ENCODE peak calls at places on chromosomes 6 and 20, in six cellular contexts. I, M, S, E, T and P are unnamed samples.

GRCh38 chr6:106975699-106976032 is 1.1 kb upstream of the CD24 start:
- DNase-seq in E (no peak), I (peak), M (no peak), S (no peak), T (no peak), P (no peak)

GRCh38 chr6:121522265-121522664 is 86.8 kb downstream of the GJA1 start:
- DNase-seq in E (no peak), T (no peak), S (peak), M (no peak), I (no peak), P (no peak)

GRCh38 chr6:109447087-109447486 is 6.6 kb downstream of the SMPD2 start:
- DNase-seq in M (no peak), S (no peak), E (no peak), I (no peak), T (no peak), P (no peak)

GRCh38 chr20:52132337-52132736 is 59.2 kb downstream of the ZFP64 start:
- DNase-seq in T (no peak), M (no peak), I (no peak), E (no peak), S (no peak), P (no peak)

GRCh38 chr20:45817652-45818194 is 5.3 kb downstream of the UBE2C start:
- DNase-seq in I (no peak), E (no peak), M (no peak), T (no peak), S (peak), P (no peak)

GRCh38 chr6:154167163-154167562 is 128.1 kb downstream of the OPRM1 start:
- DNase-seq in M (peak), I (no peak), E (no peak), T (no peak), S (no peak), P (no peak)

GRCh38 chr6:100229512-100229911 is 235.2 kb downstream of the SIM1 start:
- DNase-seq in S (no peak), T (no peak), M (peak), I (no peak), E (no peak), P (no peak)

GRCh38 chr6:139940741-139941712 is 566.6 kb upstream of the CITED2 start:
- DNase-seq in T (no peak), M (no peak), S (peak), E (no peak), I (no peak), P (peak)

GRCh38 chr6:36759177-36759757 is 61.6 kb downstream of the RAB44 start:
- DNase-seq in I (peak), E (peak), M (peak), T (peak), S (peak), P (no peak)

GRCh38 chr6:131597448-131597847 is 24.4 kb downstream of the ARG1 start:
- DNase-seq in M (no peak), E (no peak), I (peak), S (peak), T (no peak), P (no peak)

GRCh38 chr6:105791569-105792318 is 294.4 kb upstream of the PRDM1 start:
- DNase-seq in E (no peak), M (peak), I (peak), T (no peak), S (no peak), P (no peak)

GRCh38 chr6:125022391-125022989 is 60.3 kb downstream of the RNF217 start:
- DNase-seq in S (peak), I (peak), M (no peak), E (no peak), T (no peak), P (no peak)

GRCh38 chr6:2843138-2843740 is 1.6 kb upstream of the SERPINB1 start:
- DNase-seq in T (no peak), M (no peak), I (no peak), E (peak), S (peak), P (no peak)

GRCh38 chr6:169208011-169208410 is 45.6 kb downstream of the THBS2 start:
- DNase-seq in M (no peak), I (no peak), T (no peak), E (no peak), S (no peak), P (no peak)

GRCh38 chr6:42177514-42178364 is 4.6 kb downstream of the GUCA1A start:
- DNase-seq in E (no peak), I (no peak), T (no peak), S (no peak), M (no peak), P (no peak)

GRCh38 chr6:16118825-16119224 is 10.1 kb upstream of the MYLIP start:
- DNase-seq in S (no peak), T (no peak), M (no peak), I (no peak), E (no peak), P (no peak)

GRCh38 chr20:61808497-61808896 is 257.2 kb downstream of the TAF4 start:
- DNase-seq in T (no peak), S (no peak), M (peak), E (no peak), I (no peak), P (no peak)

GRCh38 chr6:90413867-90414266 is 117.2 kb upstream of the BACH2 start:
- DNase-seq in M (no peak), S (no peak), I (peak), E (peak), T (peak), P (no peak)

GRCh38 chr20:63520939-63521601 is 505 bp downstream of the PPDPF start:
- DNase-seq in S (peak), E (peak), M (peak), I (peak), T (peak), P (no peak)

GRCh38 chr6:153839992-153840603 is 198.9 kb upstream of the OPRM1 start:
- DNase-seq in T (no peak), M (no peak), E (no peak), I (no peak), S (peak), P (no peak)

GRCh38 chr20:57471496-57472210 is 53.3 kb downstream of the CTCFL start:
- DNase-seq in E (no peak), S (no peak), I (no peak), M (no peak), T (no peak), P (no peak)

GRCh38 chr6:117478853-117479231 is 3.6 kb upstream of the DCBLD1 start:
- DNase-seq in M (no peak), E (no peak), I (no peak), T (no peak), S (no peak), P (no peak)

GRCh38 chr6:168681748-168682147 is 240.8 kb downstream of the SMOC2 start:
- DNase-seq in S (no peak), T (no peak), M (no peak), E (no peak), I (no peak), P (no peak)

GRCh38 chr6:10522929-10523573 is 1.9 kb downstream of the GCNT2 start:
- DNase-seq in M (peak), S (no peak), T (no peak), I (no peak), E (no peak), P (no peak)

GRCh38 chr6:105324386-105325000 is 78.4 kb downstream of the PREP start:
- DNase-seq in T (no peak), S (peak), E (no peak), I (no peak), M (no peak), P (no peak)

GRCh38 chr6:36349240-36349639 is 12.6 kb upstream of the BNIP5 start:
- DNase-seq in T (peak), S (no peak), I (peak), E (peak), M (no peak), P (no peak)

GRCh38 chr6:89574860-89575561 is 63.5 kb downstream of the LYRM2 start:
- DNase-seq in I (no peak), T (no peak), S (no peak), E (no peak), M (no peak), P (no peak)

GRCh38 chr6:3326179-3326971 is 67.6 kb downstream of the PSMG4 start:
- DNase-seq in M (no peak), S (no peak), T (no peak), I (no peak), E (no peak), P (no peak)

GRCh38 chr6:5998741-5999687 is 7.7 kb downstream of the NRN1 start:
- DNase-seq in I (no peak), M (no peak), S (no peak), T (no peak), E (peak), P (no peak)

GRCh38 chr6:5998236-5998635 is 8.5 kb downstream of the NRN1 start:
- DNase-seq in T (no peak), S (no peak), I (no peak), M (no peak), E (no peak), P (no peak)

GRCh38 chr6:6002005-6002808 is 4.5 kb downstream of the NRN1 start:
- DNase-seq in T (no peak), E (no peak), I (no peak), S (no peak), M (no peak), P (no peak)

GRCh38 chr6:6001443-6001842 is 5.3 kb downstream of the NRN1 start:
- DNase-seq in T (no peak), S (no peak), E (no peak), I (no peak), M (no peak), P (no peak)

GRCh38 chr6:5999688-6000608 is 6.8 kb downstream of the NRN1 start:
- DNase-seq in E (no peak), M (no peak), S (no peak), T (no peak), I (no peak), P (no peak)
- H3K4me3 ChIP-seq in E (no peak), M (no peak), S (no peak), T (no peak), I (no peak), P (no peak)

GRCh38 chr6:163413345-163414116 is 987 bp upstream of the QKI start:
- DNase-seq in M (peak), E (peak), I (peak), S (peak), T (peak), P (peak)

GRCh38 chr6:163415176-163415619 is 680 bp downstream of the QKI start:
- DNase-seq in M (peak), I (no peak), E (no peak), S (no peak), T (peak), P (no peak)

GRCh38 chr6:163414117-163414366 is 476 bp upstream of the QKI start:
- DNase-seq in T (peak), S (peak), E (no peak), I (no peak), M (no peak), P (no peak)

GRCh38 chr6:163415620-163416379 is 1.3 kb downstream of the QKI start:
- DNase-seq in T (peak), M (peak), E (no peak), I (no peak), S (peak), P (no peak)

DNA sequence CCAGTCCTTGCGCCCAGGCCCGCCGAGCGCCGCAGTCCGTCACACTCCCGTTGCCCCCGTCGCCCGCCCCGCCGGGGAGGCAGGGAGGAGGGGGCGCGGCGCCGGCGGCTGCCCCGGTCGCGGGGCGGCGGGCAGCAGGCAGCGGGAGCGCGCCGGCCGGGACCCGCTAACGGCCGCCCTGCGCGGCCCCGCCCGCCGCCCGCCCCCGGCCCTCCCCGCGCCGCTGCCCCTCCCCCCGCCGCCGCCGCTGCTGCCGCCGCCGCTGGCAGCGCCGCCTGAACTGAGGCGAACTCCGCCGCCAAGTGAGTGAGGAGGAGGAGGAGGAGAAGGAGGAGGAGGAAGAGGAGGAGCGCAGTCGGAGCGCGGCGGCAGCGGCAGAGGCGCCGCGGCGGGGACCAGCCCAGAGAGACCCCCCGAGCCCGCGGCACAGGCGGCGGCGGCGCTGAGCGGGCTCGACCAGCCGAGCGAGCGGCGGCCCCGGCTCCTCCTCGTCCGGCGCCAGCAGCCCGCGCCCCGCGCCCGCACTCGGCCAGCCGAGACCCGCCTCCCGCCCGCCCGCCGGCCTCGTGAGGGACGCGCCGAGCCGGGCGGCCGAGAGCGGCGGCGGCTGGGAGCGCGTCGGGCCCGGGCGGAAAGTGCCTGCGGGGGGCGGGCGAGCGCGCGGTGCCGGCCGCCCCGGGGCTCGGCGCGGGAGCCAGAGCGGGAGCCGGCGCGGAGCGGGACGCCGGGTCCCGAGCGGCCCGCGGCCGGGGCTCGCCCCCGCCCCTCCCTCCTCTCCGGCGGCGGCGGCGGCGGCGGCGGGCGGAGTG is at the start of gene QKI:
- DNase-seq in M (peak), I (peak), E (peak), T (peak), S (peak), P (no peak)
- H3K4me3 ChIP-seq in M (peak), I (peak), E (peak), T (peak), S (peak), P (peak)

DNA sequence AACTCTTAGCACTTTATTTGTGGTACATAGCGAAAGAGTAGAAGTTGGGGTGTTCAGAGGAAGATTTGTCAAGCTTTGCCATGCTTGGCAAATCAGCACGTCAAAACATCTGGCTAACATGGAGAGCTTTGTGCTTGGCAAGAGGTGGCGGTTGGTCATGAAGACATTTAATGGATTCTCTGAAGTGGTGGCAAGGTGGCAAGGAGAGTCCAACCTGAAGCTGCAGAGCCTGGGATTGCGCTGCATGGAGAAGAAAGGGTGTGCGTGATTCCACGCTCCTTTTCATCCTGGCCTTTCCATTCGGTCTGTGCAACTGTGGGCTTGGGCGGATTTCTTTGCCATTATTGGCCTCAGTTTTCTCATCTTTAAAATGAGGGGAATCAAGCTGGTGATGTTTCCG is 3.1 kb downstream of the PYGB start:
- DNase-seq in E (peak), T (no peak), I (no peak), M (no peak), S (no peak), P (no peak)
- H3K4me3 ChIP-seq in E (no peak), T (no peak), I (no peak), M (no peak), S (peak), P (no peak)

DNA sequence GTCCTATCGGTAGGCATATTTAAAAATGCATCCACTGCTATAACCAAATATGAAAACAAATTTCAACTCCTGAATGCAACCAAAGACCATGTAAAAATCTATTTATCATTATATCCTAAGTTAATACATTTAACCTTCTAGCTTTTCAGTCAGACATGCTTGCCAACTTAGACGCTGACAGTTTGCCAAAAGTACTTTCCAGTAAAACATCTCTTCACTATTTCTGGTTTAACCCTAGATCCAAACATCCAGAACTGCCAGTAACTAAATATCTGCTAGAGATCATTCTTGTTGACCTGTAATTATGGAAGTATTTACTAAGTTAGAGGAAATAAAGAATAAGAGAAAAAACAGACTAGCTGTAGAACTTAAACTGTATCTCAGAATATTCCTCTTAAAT is 210.2 kb upstream of the THEMIS start:
- DNase-seq in T (no peak), M (no peak), I (no peak), E (no peak), S (peak), P (no peak)
- H3K4me3 ChIP-seq in T (no peak), M (no peak), I (no peak), E (no peak), S (no peak), P (no peak)

GRCh38 chr20:41538810-41539596 is 79.2 kb downstream of the CHD6 start:
- DNase-seq in E (no peak), S (no peak), I (peak), T (no peak), M (no peak), P (no peak)
- H3K4me3 ChIP-seq in E (no peak), S (no peak), I (no peak), T (no peak), M (no peak), P (no peak)

GRCh38 chr6:29112135-29112534 is 4.3 kb downstream of the OR2J3 start:
- DNase-seq in E (no peak), I (no peak), T (no peak), S (no peak), M (no peak), P (no peak)

DNA sequence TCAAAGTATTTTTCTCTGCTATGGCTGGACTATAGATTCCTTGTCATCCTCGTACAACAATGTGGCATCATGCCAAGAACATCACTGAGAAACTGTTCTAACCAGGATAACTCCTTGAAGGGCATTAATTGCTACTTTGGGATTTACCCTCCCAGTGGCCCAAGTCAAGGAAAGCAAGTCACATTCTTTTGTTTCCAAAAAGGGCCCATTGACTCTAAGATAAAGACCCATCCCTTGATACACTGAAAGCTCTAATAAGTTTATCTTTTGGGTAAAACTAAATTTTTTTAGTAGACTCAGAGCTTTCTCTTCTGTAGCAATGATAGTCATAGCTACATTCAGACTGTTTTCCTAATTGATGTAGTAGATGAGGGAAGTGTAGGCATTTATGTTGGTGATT is at the start of gene OR2J3:
- DNase-seq in T (no peak), S (no peak), E (no peak), M (no peak), I (no peak), P (no peak)
- H3K4me3 ChIP-seq in T (no peak), S (no peak), E (no peak), M (no peak), I (no peak), P (no peak)

DNA sequence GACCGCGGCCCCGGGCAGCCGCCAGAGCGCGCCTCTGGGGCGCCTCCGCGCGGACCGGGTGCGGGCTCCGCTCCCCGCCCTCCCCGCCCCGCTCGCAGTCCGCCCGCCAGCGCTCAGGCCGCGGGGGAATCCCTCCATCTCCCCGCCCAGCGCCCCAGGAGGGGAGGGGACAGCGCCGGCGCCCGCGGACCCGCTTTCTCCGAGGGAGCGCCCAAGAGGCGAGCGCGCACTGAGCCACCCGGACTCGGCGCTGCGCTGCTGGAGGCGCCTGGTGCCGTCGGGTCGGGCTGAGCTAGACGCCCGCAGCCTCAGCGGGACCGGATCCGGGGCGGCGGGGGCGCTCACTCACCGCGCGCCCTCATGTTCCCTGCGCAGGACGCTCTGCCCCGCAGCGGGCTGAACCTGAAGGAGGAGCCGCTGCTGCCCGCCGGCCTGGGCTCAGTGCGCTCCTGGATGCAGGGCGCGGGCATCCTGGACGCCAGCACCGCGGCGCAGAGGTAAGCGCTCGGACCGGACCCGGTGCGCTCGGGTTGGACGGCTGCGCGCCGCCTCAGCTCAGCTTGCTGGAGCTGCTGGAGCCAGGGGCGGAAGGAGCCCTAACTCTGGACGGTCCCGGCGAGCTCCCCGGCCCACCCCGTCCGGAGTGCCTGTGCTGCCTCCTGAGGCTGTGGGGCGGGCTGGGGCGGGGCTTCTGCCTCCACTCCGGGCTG is 861 bp downstream of the EBF4 start:
- DNase-seq in E (no peak), T (peak), M (no peak), S (no peak), I (no peak), P (no peak)
- H3K4me3 ChIP-seq in E (peak), T (no peak), M (peak), S (peak), I (peak), P (no peak)